ENCODE peak calls at places on chromosome 6, in nine cellular contexts. R is right cardiac atrium; C is occipital lobe; J is ascending aorta; N is amniotic stem cell; Q is stimulated activated CD4-positive, alpha-beta T cell treated with anti-CD3 and anti-CD28 coated beads, Interleukin-2, amount 100 ng/mL, for 48 hours; T is T47D; F is ovary; I is activated B cell treated with CpG ODN at 0.5 μM for 24 hours. K is an unnamed sample.

GRCh38 chr6:34531580-34532201 is 24.4 kb downstream of the SPDEF start:
- DNase-seq in R (peak; percentile 80), C (peak; percentile 45), J (no peak), N (no peak), Q (no peak), T (peak; percentile 100), F (peak; percentile 90), I (no peak), K (no peak)

GRCh38 chr6:44788387-44788981 is 401.0 kb downstream of the CDC5L start:
- DNase-seq in R (no peak), C (no peak), J (no peak), N (no peak), Q (no peak), T (no peak), F (no peak), I (no peak), K (no peak)

GRCh38 chr6:16989382-16989781 is 112.5 kb upstream of the STMND1 start:
- DNase-seq in R (no peak), C (no peak), J (no peak), N (no peak), Q (no peak), T (no peak), F (no peak), I (no peak), K (no peak)

GRCh38 chr6:25578538-25578937 is 73.5 kb upstream of the SCGN start:
- DNase-seq in R (no peak), C (no peak), J (no peak), N (no peak), Q (no peak), T (no peak), F (no peak), I (no peak), K (no peak)

GRCh38 chr6:100343678-100344077 is 121.0 kb downstream of the SIM1 start:
- DNase-seq in R (no peak), C (no peak), J (no peak), N (no peak), Q (no peak), T (no peak), F (no peak), I (no peak), K (no peak)

GRCh38 chr6:7541175-7542064 is at the start of gene DSP:
- DNase-seq in R (peak; percentile 82), C (no peak), J (no peak), N (peak; percentile 49), Q (peak; percentile 24), T (peak; percentile 92), F (peak; percentile 38), I (peak; percentile 35), K (peak; percentile 81)

GRCh38 chr6:15874821-15875220 is 212.0 kb upstream of the DTNBP1 start:
- DNase-seq in R (no peak), C (no peak), J (no peak), N (no peak), Q (no peak), T (peak; percentile 36), F (no peak), I (no peak), K (no peak)

GRCh38 chr6:8670792-8671191 is 235.4 kb upstream of the SLC35B3 start:
- DNase-seq in R (no peak), C (no peak), J (no peak), N (no peak), Q (no peak), T (no peak), F (no peak), I (no peak), K (no peak)

GRCh38 chr6:45438156-45438555 is 60.4 kb upstream of the SUPT3H start:
- DNase-seq in R (no peak), C (no peak), J (no peak), N (no peak), Q (no peak), T (no peak), F (no peak), I (no peak), K (no peak)

GRCh38 chr6:551405-551804 is 105.5 kb downstream of the HUS1B start:
- DNase-seq in R (peak; percentile 55), C (no peak), J (no peak), N (peak; percentile 21), Q (no peak), T (peak; percentile 13), F (no peak), I (no peak), K (no peak)

GRCh38 chr6:51657491-51657890 is 429.9 kb downstream of the PKHD1 start:
- DNase-seq in R (no peak), C (no peak), J (no peak), N (no peak), Q (no peak), T (no peak), F (no peak), I (no peak), K (no peak)

GRCh38 chr6:42017021-42017643 is 33.2 kb upstream of the TAF8 start:
- DNase-seq in R (peak; percentile 54), C (no peak), J (no peak), N (peak; percentile 24), Q (no peak), T (no peak), F (no peak), I (no peak), K (no peak)

GRCh38 chr6:36130672-36131516 is 581 bp downstream of the MAPK13 start:
- DNase-seq in R (peak; percentile 65), C (no peak), J (peak; percentile 68), N (no peak), Q (peak; percentile 55), T (peak; percentile 73), F (peak; percentile 56), I (no peak), K (peak; percentile 78)

GRCh38 chr6:154261688-154262397 is 94.8 kb downstream of the IPCEF1 start:
- DNase-seq in R (no peak), C (no peak), J (no peak), N (no peak), Q (no peak), T (no peak), F (no peak), I (no peak), K (no peak)

GRCh38 chr6:170221753-170222400 is 69.0 kb downstream of the DLL1 start:
- DNase-seq in R (no peak), C (no peak), J (peak; percentile 44), N (no peak), Q (no peak), T (peak; percentile 24), F (no peak), I (no peak), K (peak; percentile 71)

GRCh38 chr6:163435013-163435412 is 20.5 kb downstream of the QKI start:
- DNase-seq in R (no peak), C (no peak), J (no peak), N (no peak), Q (no peak), T (no peak), F (no peak), I (no peak), K (no peak)

GRCh38 chr6:13624871-13625288 is 9.7 kb downstream of the NOL7 start:
- DNase-seq in R (no peak), C (no peak), J (no peak), N (no peak), Q (no peak), T (peak; percentile 59), F (no peak), I (no peak), K (no peak)

GRCh38 chr6:26394289-26394688 is 7.8 kb upstream of the BTN3A1 start:
- DNase-seq in R (no peak), C (no peak), J (no peak), N (peak; percentile 55), Q (no peak), T (peak; percentile 30), F (no peak), I (no peak), K (no peak)

GRCh38 chr6:21582651-21583050 is 10.9 kb upstream of the SOX4 start:
- DNase-seq in R (no peak), C (no peak), J (no peak), N (no peak), Q (no peak), T (no peak), F (no peak), I (no peak), K (no peak)

GRCh38 chr6:142842423-142843261 is 102.3 kb downstream of the HIVEP2 start:
- DNase-seq in R (no peak), C (no peak), J (no peak), N (no peak), Q (no peak), T (peak; percentile 30), F (no peak), I (no peak), K (no peak)

GRCh38 chr6:125201961-125202729 is 48.6 kb downstream of the TPD52L1 start:
- DNase-seq in R (peak; percentile 82), C (no peak), J (no peak), N (peak; percentile 73), Q (no peak), T (peak; percentile 91), F (peak; percentile 53), I (no peak), K (no peak)

GRCh38 chr6:142802124-142802523 is 142.9 kb downstream of the HIVEP2 start:
- DNase-seq in R (no peak), C (no peak), J (no peak), N (peak; percentile 88), Q (peak; percentile 41), T (peak; percentile 2), F (no peak), I (no peak), K (no peak)

GRCh38 chr6:111228094-111228493 is 140.8 kb downstream of the SLC16A10 start:
- DNase-seq in R (no peak), C (no peak), J (no peak), N (no peak), Q (no peak), T (no peak), F (no peak), I (no peak), K (no peak)

GRCh38 chr6:130215526-130215925 is 7.2 kb downstream of the SAMD3 start:
- DNase-seq in R (no peak), C (no peak), J (no peak), N (no peak), Q (no peak), T (no peak), F (no peak), I (no peak), K (no peak)

GRCh38 chr6:41577865-41578713 is 31.9 kb downstream of the FOXP4 start:
- DNase-seq in R (no peak), C (no peak), J (no peak), N (no peak), Q (no peak), T (peak; percentile 63), F (no peak), I (no peak), K (no peak)

GRCh38 chr6:107806675-107807074 is 17.4 kb downstream of the SCML4 start:
- DNase-seq in R (no peak), C (no peak), J (no peak), N (no peak), Q (no peak), T (no peak), F (no peak), I (no peak), K (no peak)

GRCh38 chr6:160790028-160790792 is 88.2 kb downstream of the PLG start:
- DNase-seq in R (no peak), C (no peak), J (no peak), N (no peak), Q (no peak), T (peak; percentile 42), F (no peak), I (no peak), K (no peak)

GRCh38 chr6:12371151-12371550 is 81.0 kb downstream of the EDN1 start:
- DNase-seq in R (no peak), C (no peak), J (no peak), N (no peak), Q (no peak), T (no peak), F (no peak), I (no peak), K (no peak)

GRCh38 chr6:37824170-37824569 is 4.6 kb downstream of the ZFAND3 start:
- DNase-seq in R (no peak), C (no peak), J (no peak), N (no peak), Q (no peak), T (no peak), F (no peak), I (no peak), K (no peak)

GRCh38 chr6:37060195-37060559 is 54.7 kb downstream of the FGD2 start:
- DNase-seq in R (no peak), C (no peak), J (no peak), N (no peak), Q (no peak), T (no peak), F (no peak), I (no peak), K (no peak)

GRCh38 chr6:75331134-75331533 is 46.5 kb upstream of the TMEM30A start:
- DNase-seq in R (no peak), C (no peak), J (no peak), N (peak; percentile 48), Q (no peak), T (no peak), F (no peak), I (no peak), K (no peak)